ENCODE peak calls at places on chromosomes 3 and 15, in four cellular contexts. I is ovary, F is hepatocyte, E is heart left ventricle. T is an unnamed sample. For H3K36me3, the result is how much of the 10 kb centered on the place peaks cover.

GRCh38 chr3:6444888-6445658 is 415.8 kb upstream of the GRM7 start:
- DNase-seq in I (no peak), F (no peak), E (no peak), T (no peak)

GRCh38 chr3:183038221-183038620 is 57.9 kb upstream of the DCUN1D1 start:
- DNase-seq in F (no peak), I (no peak), E (no peak), T (no peak)

GRCh38 chr15:85750319-85750806 is 44.4 kb downstream of the KLHL25 start:
- DNase-seq in E (peak), F (no peak), I (peak), T (peak)

GRCh38 chr3:194782767-194783404 is 97.2 kb downstream of the FAM43A start:
- DNase-seq in I (no peak), E (no peak), F (peak), T (no peak)

GRCh38 chr3:99246010-99246654 is 344.6 kb upstream of the DCBLD2 start:
- DNase-seq in I (no peak), E (no peak), F (no peak), T (no peak)

GRCh38 chr3:154122912-154123559 is 1.8 kb downstream of the ARHGEF26 start:
- DNase-seq in I (no peak), E (no peak), F (peak), T (no peak)

GRCh38 chr3:98821072-98821471 is 57.9 kb downstream of the ST3GAL6 start:
- DNase-seq in E (no peak), I (no peak), F (no peak), T (no peak)

GRCh38 chr3:11651900-11652299 is 8.2 kb upstream of the VGLL4 start:
- DNase-seq in E (no peak), I (no peak), F (peak), T (no peak)

GRCh38 chr3:30470566-30470965 is 135.8 kb upstream of the TGFBR2 start:
- DNase-seq in F (no peak), E (no peak), I (no peak), T (no peak)

GRCh38 chr3:96814581-96815567 is at the start of gene EPHA6:
- DNase-seq in E (no peak), I (no peak), F (peak), T (no peak)

GRCh38 chr15:59366368-59367021 is 6.2 kb downstream of the MYO1E start:
- DNase-seq in F (peak), I (no peak), E (no peak), T (no peak)

GRCh38 chr3:11273945-11274344 is 1.7 kb downstream of the ATG7 start:
- DNase-seq in F (no peak), I (no peak), E (peak), T (no peak)

GRCh38 chr3:137121704-137122314 is 164.0 kb downstream of the IL20RB start:
- DNase-seq in E (no peak), F (peak), I (no peak), T (no peak)

GRCh38 chr3:152021951-152022461 is 148.6 kb downstream of the SUCNR1 start:
- DNase-seq in E (no peak), I (peak), F (no peak), T (no peak)

GRCh38 chr3:48519244-48519643 is 15.3 kb upstream of the SHISA5 start:
- DNase-seq in I (no peak), F (no peak), E (no peak), T (no peak)

GRCh38 chr15:52012210-52012609 is 6.8 kb upstream of the MAPK6 start:
- DNase-seq in I (no peak), E (no peak), F (no peak), T (no peak)

GRCh38 chr15:67180514-67181191 is 73.8 kb downstream of the AAGAB start:
- DNase-seq in E (no peak), I (peak), F (no peak), T (no peak)

GRCh38 chr3:169781209-169781855 is 8.1 kb downstream of the MYNN start:
- DNase-seq in E (no peak), I (no peak), F (no peak), T (no peak)

GRCh38 chr3:4493931-4494806 is 1.0 kb downstream of the ITPR1 start:
- DNase-seq in E (peak), I (peak), F (peak), T (peak)

GRCh38 chr3:52439426-52440248 is 5.3 kb downstream of the SEMA3G start:
- DNase-seq in I (peak), E (no peak), F (peak), T (no peak)

GRCh38 chr3:172367205-172368105 is 80.8 kb downstream of the GHSR start:
- DNase-seq in E (no peak), I (no peak), F (no peak), T (no peak)

GRCh38 chr15:55827204-55827603 is 84.3 kb upstream of the PRTG start:
- DNase-seq in F (no peak), E (no peak), I (no peak), T (no peak)

GRCh38 chr3:130849111-130849552 is 44.8 kb upstream of the ATP2C1 start:
- DNase-seq in I (no peak), E (peak), F (no peak), T (no peak)

GRCh38 chr3:79490165-79491028 is 277.4 kb downstream of the ROBO1 start:
- DNase-seq in E (peak), I (peak), F (no peak), T (peak)

GRCh38 chr3:98453827-98454226 is 9.2 kb upstream of the OR5K1 start:
- DNase-seq in E (no peak), F (no peak), I (no peak), T (no peak)

GRCh38 chr3:177525987-177526712 is 328.9 kb upstream of the TBL1XR1 start:
- DNase-seq in I (no peak), E (no peak), F (no peak), T (no peak)

GRCh38 chr15:66621491-66622467 is 56.0 kb upstream of the LCTL start:
- DNase-seq in F (peak), I (peak), E (no peak), T (no peak)

GRCh38 chr15:90648137-90649070 is 68.7 kb upstream of the BLM start:
- DNase-seq in I (no peak), F (peak), E (peak), T (peak)

GRCh38 chr15:25784141-25784540 is 79.0 kb downstream of the ATP10A start:
- DNase-seq in I (no peak), F (no peak), E (no peak), T (no peak)

GRCh38 chr15:69535101-69535638 is 82.6 kb downstream of the RPLP1 start:
- DNase-seq in F (no peak), I (no peak), E (no peak), T (no peak)

GRCh38 chr3:69439683-69440270 is 53.9 kb upstream of the FRMD4B start:
- DNase-seq in E (no peak), I (no peak), F (peak), T (peak)

GRCh38 chr15:55588070-55588817 is at the start of gene PYGO1:
- DNase-seq in I (peak), E (peak), F (peak), T (peak)

GRCh38 chr3:108477511-108478147 is 32.8 kb downstream of the MYH15 start:
- DNase-seq in F (peak), I (peak), E (peak), T (peak)

GRCh38 chr3:20104167-20104661 is 64.0 kb downstream of the KAT2B start:
- DNase-seq in I (no peak), E (no peak), F (no peak), T (no peak)

GRCh38 chr3:10594915-10595314 is 89.5 kb upstream of the ATP2B2 start:
- DNase-seq in E (peak), I (peak), F (peak), T (peak)

GRCh38 chr3:86695752-86696151 is 295.2 kb downstream of the VGLL3 start:
- DNase-seq in E (no peak), F (no peak), I (no peak), T (no peak)
- TF ChIP-seq CTCF in E (no peak), F (no peak), I (no peak), T (no peak)

DNA sequence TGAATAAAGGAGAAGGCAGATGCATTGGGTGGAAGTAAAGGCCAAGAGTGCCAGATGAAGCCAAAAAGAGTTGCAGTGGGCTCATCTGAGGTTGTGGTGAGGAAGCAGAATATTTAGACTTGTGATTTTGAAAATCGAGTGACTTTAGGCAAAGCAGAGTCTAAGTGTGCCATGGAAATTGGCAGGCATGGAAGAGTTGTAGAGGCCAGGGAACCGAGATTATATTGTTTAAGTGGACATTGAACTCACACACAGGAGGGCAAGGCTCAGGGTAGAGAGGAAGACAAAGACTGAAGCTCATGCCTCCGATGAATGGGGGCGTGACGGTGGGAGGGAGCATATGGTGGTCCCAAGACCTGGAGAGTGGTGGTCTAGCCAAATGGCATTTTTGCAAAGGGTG is 347.5 kb downstream of the EPHB1 start:
- DNase-seq in I (no peak), E (no peak), F (no peak), T (no peak)
- H3K36me3 ChIP-seq in I (under half), E (under half), F (under half), T (under half)

DNA sequence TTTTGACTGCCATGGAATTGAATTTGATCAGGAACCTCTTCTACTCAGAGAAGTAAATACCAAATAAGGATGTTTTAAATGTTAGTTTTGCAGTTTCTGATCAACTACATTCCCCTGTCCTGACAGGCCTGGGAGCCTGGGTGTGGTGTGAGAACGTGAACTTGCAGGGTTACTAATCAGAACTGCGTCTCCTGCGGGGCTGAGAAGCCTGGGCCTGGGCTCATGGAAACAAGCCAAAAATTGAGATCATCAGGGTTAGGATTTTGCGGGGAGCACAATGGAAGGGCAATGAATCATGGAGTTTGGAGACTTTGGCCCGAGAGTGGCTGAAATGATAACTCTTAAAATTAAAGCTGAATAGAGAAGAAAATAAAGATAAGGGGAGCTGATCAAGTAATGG is 47.8 kb upstream of the C3orf70 start:
- DNase-seq in I (no peak), F (no peak), E (no peak), T (no peak)
- H3K27ac ChIP-seq in I (no peak), F (no peak), E (no peak), T (no peak)

GRCh38 chr3:101128786-101129185 is 135.6 kb upstream of the ABI3BP start:
- DNase-seq in I (no peak), F (no peak), E (no peak), T (no peak)

GRCh38 chr3:101134331-101134730 is 141.1 kb upstream of the ABI3BP start:
- DNase-seq in F (no peak), I (no peak), E (no peak), T (no peak)

GRCh38 chr3:101127991-101128390 is 134.8 kb upstream of the ABI3BP start:
- DNase-seq in F (no peak), E (no peak), I (no peak), T (no peak)

GRCh38 chr3:101133638-101134037 is 140.4 kb upstream of the ABI3BP start:
- DNase-seq in I (no peak), F (no peak), E (no peak), T (no peak)

GRCh38 chr3:101131767-101132166 is 138.5 kb upstream of the ABI3BP start:
- DNase-seq in E (no peak), I (no peak), F (no peak), T (no peak)
- TF ChIP-seq CTCF in E (no peak), I (no peak), F (no peak), T (no peak)

GRCh38 chr15:93019091-93019490 is 69.9 kb downstream of the RGMA start:
- DNase-seq in E (no peak), I (no peak), F (no peak), T (no peak)
- H3K36me3 ChIP-seq in E (half or more), I (under half), F (under half), T (under half)

DNA sequence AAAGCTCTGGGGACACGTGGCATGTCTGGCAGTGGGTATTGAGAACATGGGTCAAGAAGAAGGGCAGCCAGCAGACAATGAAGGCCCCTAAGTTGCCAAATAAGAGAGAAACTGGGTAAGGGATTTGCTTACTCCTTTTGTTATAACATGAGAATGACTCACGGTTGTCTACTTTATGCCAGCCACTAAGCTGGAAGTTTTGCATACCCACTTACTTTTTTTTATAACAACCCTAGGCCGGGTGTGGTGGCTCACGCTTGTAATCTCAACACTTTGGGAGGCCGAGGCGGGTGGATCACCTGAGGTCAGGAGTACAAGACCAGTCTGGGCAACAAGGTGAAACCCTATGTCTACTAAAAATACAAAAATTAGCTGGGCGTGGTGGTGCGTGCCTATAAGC is 50.0 kb downstream of the DRD3 start:
- DNase-seq in F (no peak), E (no peak), I (no peak), T (no peak)
- H3K27ac ChIP-seq in F (no peak), E (no peak), I (no peak), T (no peak)

GRCh38 chr15:73052679-73053397 is 575 bp downstream of the NEO1 start:
- DNase-seq in F (peak), E (peak), I (peak), T (peak)
- TF ChIP-seq CTCF in F (peak), E (peak), I (peak), T (peak)

GRCh38 chr3:196356556-196356955 is 18.4 kb upstream of the TM4SF19 start:
- DNase-seq in E (no peak), F (no peak), I (no peak), T (no peak)
- H3K36me3 ChIP-seq in E (half or more), F (under half), I (under half), T (half or more)

GRCh38 chr3:64998317-64998716 is 310.5 kb upstream of the ADAMTS9 start:
- DNase-seq in I (no peak), E (no peak), F (no peak), T (no peak)

GRCh38 chr3:64992462-64993285 is 304.9 kb upstream of the ADAMTS9 start:
- DNase-seq in I (peak), F (no peak), E (peak), T (no peak)

DNA sequence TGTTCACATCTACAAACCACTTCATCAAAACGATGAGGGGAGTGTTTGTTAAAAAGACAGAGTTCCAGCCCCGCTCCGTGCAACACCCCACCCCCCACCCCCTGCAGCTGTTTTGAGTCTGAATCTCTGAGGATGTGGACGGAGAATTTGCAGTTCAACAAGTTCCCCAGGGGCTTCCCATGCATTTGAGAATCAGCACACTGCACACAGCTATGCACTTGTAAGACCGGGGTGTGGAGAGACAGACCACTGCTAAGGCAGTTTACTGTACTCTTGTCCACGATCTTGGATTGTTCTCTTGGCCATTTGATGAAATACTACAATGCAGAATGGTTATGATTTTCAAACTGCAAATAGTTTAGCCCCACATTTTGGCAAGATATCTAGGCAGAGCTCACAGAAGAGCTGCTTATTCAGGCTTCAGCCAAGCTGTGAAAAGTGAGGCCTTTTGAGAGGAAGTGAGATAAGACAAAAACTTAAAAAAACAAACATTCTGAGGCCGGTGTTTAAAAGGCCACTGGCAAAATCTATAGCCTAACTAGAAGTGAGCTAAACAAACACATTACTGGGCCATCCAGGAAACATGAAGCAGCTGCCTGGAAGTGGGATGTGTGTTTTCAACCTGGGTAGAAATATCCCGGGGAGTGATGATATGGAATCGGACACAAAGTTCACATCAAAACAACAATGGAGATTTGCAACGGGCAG is 308.2 kb upstream of the ADAMTS9 start:
- DNase-seq in E (no peak), F (no peak), I (no peak), T (no peak)
- H3K27ac ChIP-seq in E (peak), F (no peak), I (no peak), T (peak)

T was measured in heart right ventricle.